ENCODE peak calls at places on chromosomes 16 and 17, in four cellular contexts. One of them, this sample, is unnamed.

GRCh38 chr17:80520810-80521209 is 23.8 kb upstream of the RPTOR start:
- DNase-seq in tibial artery: no peak
- DNase-seq in mucosa of gallbladder: no peak
- DNase-seq in T-helper 2 cell: no peak
- DNase-seq in this sample: no peak

GRCh38 chr16:35011-35775 is 18.2 kb downstream of the POLR3K start:
- DNase-seq in tibial artery: no peak
- DNase-seq in mucosa of gallbladder: no peak
- DNase-seq in T-helper 2 cell: no peak
- DNase-seq in this sample: no peak

GRCh38 chr17:78484300-78485159 is 92.7 kb downstream of the DNAH17 start:
- DNase-seq in tibial artery: no peak
- DNase-seq in mucosa of gallbladder: no peak
- DNase-seq in T-helper 2 cell: peak; percentile 29
- DNase-seq in this sample: peak; percentile 31

GRCh38 chr17:58107306-58107705 is 24.1 kb downstream of the DYNLL2 start:
- DNase-seq in tibial artery: no peak
- DNase-seq in mucosa of gallbladder: no peak
- DNase-seq in T-helper 2 cell: no peak
- DNase-seq in this sample: no peak

GRCh38 chr16:85659805-85660511 is 28.8 kb downstream of the GINS2 start:
- DNase-seq in tibial artery: peak; percentile 61
- DNase-seq in mucosa of gallbladder: no peak
- DNase-seq in T-helper 2 cell: no peak
- DNase-seq in this sample: peak; percentile 70

GRCh38 chr17:33039874-33040273 is 48.2 kb downstream of the SPACA3 start:
- DNase-seq in tibial artery: no peak
- DNase-seq in mucosa of gallbladder: no peak
- DNase-seq in T-helper 2 cell: no peak
- DNase-seq in this sample: no peak

GRCh38 chr17:9971991-9972390 is 66.9 kb upstream of the RCVRN start:
- DNase-seq in tibial artery: peak; percentile 75
- DNase-seq in mucosa of gallbladder: no peak
- DNase-seq in T-helper 2 cell: no peak
- DNase-seq in this sample: peak; percentile 35

GRCh38 chr16:72788269-72788809 is 259.6 kb downstream of the ZFHX3 start:
- DNase-seq in tibial artery: no peak
- DNase-seq in mucosa of gallbladder: no peak
- DNase-seq in T-helper 2 cell: no peak
- DNase-seq in this sample: no peak

GRCh38 chr16:73569266-73569665 is 521.3 kb upstream of the ZFHX3 start:
- DNase-seq in tibial artery: no peak
- DNase-seq in mucosa of gallbladder: no peak
- DNase-seq in T-helper 2 cell: no peak
- DNase-seq in this sample: no peak